ENCODE peak calls at places on chromosomes 7 and 10, in nine cellular contexts. I is lower leg skin; D is progenitor cell of endocrine pancreas; V is CD8-positive, alpha-beta T cell; E is EL; C is non-pigmented ciliary epithelial cell; M is M059J; H is activated naive CD4-positive, alpha-beta T cell; A is OCI-M1. B is an unnamed sample.
A peak's percentile ranks its signal among the peaks of the same experiment; 100 is the strongest.

GRCh38 chr10:2772791-2773644 is 294.3 kb upstream of the PFKP start:
- DNase-seq in A (no peak), D (no peak), M (no peak), V (no peak), C (no peak), E (no peak), I (no peak), H (no peak), B (no peak)

GRCh38 chr10:117373848-117374505 is 1.3 kb downstream of the PDZD8 start:
- DNase-seq in H (no peak), D (no peak), V (no peak), M (peak; percentile 54), E (peak; percentile 59), I (peak; percentile 27), C (no peak), A (peak; percentile 71), B (peak; percentile 52)

GRCh38 chr10:69051303-69051702 is 36.6 kb upstream of the SRGN start:
- DNase-seq in H (no peak), A (no peak), E (peak; percentile 60), D (no peak), M (peak; percentile 42), C (no peak), V (no peak), I (peak; percentile 44), B (no peak)

GRCh38 chr7:155864271-155864985 is 52.2 kb upstream of the SHH start:
- DNase-seq in E (no peak), D (no peak), M (no peak), I (no peak), A (no peak), C (no peak), H (no peak), V (no peak), B (no peak)

GRCh38 chr7:101597941-101598340 is 31.2 kb downstream of the MYL10 start:
- DNase-seq in H (no peak), I (no peak), E (no peak), M (no peak), C (no peak), D (no peak), A (no peak), V (no peak), B (no peak)

GRCh38 chr10:97778452-97779302 is 6.9 kb upstream of the SFRP5 start:
- DNase-seq in M (no peak), A (no peak), V (no peak), D (no peak), I (no peak), H (no peak), E (no peak), C (no peak), B (no peak)

GRCh38 chr10:74558897-74559296 is 267.5 kb upstream of the KAT6B start:
- DNase-seq in V (no peak), D (no peak), C (no peak), M (no peak), A (no peak), E (no peak), I (no peak), H (no peak), B (no peak)

GRCh38 chr7:53466396-53466795 is 431.0 kb downstream of the POM121L12 start:
- DNase-seq in E (no peak), I (no peak), M (no peak), H (no peak), D (no peak), C (no peak), V (no peak), A (no peak), B (no peak)

GRCh38 chr10:6525599-6526160 is 54.4 kb downstream of the PRKCQ start:
- DNase-seq in M (no peak), A (peak; percentile 38), C (no peak), D (no peak), I (no peak), V (no peak), E (no peak), H (no peak), B (no peak)

GRCh38 chr10:49052069-49052468 is 63.3 kb downstream of the VSTM4 start:
- DNase-seq in I (no peak), H (no peak), E (no peak), V (no peak), A (no peak), D (no peak), M (no peak), C (no peak), B (no peak)

GRCh38 chr7:56105508-56105907 is 768 bp downstream of the CHCHD2 start:
- DNase-seq in A (peak; percentile 20), I (no peak), C (peak; percentile 65), D (no peak), V (no peak), E (peak; percentile 79), H (no peak), M (peak; percentile 80), B (peak; percentile 49)

GRCh38 chr10:72087969-72088878 is at the start of gene SPOCK2:
- DNase-seq in E (no peak), I (no peak), A (no peak), H (peak; percentile 25), D (no peak), V (peak; percentile 61), M (no peak), C (no peak), B (peak; percentile 87)

GRCh38 chr7:87702326-87702725 is 74.1 kb downstream of the RUNDC3B start:
- DNase-seq in D (no peak), H (no peak), C (peak; percentile 52), E (peak; percentile 72), A (no peak), V (no peak), I (no peak), M (peak; percentile 82), B (no peak)

GRCh38 chr7:31102151-31102972 is 50.3 kb downstream of the ADCYAP1R1 start:
- DNase-seq in V (no peak), D (no peak), M (no peak), E (no peak), I (no peak), C (no peak), H (no peak), A (no peak), B (no peak)

GRCh38 chr10:75407716-75408511 is 6.3 kb upstream of the ZNF503 start:
- DNase-seq in C (no peak), H (no peak), D (no peak), M (no peak), V (no peak), E (no peak), I (no peak), A (no peak), B (no peak)

GRCh38 chr7:98867271-98867701 is 2.5 kb downstream of the TMEM130 start:
- DNase-seq in C (no peak), E (no peak), I (no peak), D (no peak), A (no peak), M (peak; percentile 36), V (no peak), H (no peak), B (no peak)

GRCh38 chr10:14433147-14433546 is 102.4 kb upstream of the FRMD4A start:
- DNase-seq in H (no peak), C (no peak), D (no peak), I (no peak), V (no peak), A (no peak), M (peak; percentile 39), E (no peak), B (no peak)

GRCh38 chr10:25933653-25934608 is at the start of gene MYO3A:
- DNase-seq in I (no peak), V (no peak), M (no peak), E (no peak), D (peak; percentile 50), C (no peak), A (no peak), H (no peak), B (no peak)

GRCh38 chr7:2864999-2865670 is 21.0 kb upstream of the GNA12 start:
- DNase-seq in C (no peak), D (peak; percentile 60), V (peak; percentile 61), I (no peak), E (peak; percentile 73), H (peak; percentile 47), M (peak; percentile 73), A (peak; percentile 57), B (peak; percentile 83)

GRCh38 chr10:120581496-120581895 is 124.5 kb downstream of the PLPP4 start:
- DNase-seq in M (no peak), H (no peak), I (no peak), E (no peak), V (no peak), A (no peak), C (no peak), D (no peak), B (no peak)

GRCh38 chr7:90965211-90965610 is 299.0 kb upstream of the FZD1 start:
- DNase-seq in V (no peak), M (no peak), I (no peak), C (no peak), D (no peak), A (no peak), E (no peak), H (no peak), B (no peak)

GRCh38 chr10:11154333-11154732 is 136.7 kb downstream of the CELF2 start:
- DNase-seq in E (no peak), C (no peak), A (no peak), H (no peak), I (no peak), D (no peak), M (no peak), V (no peak), B (no peak)

GRCh38 chr7:5630670-5631069 is 150.8 kb downstream of the RNF216 start:
- DNase-seq in D (no peak), V (peak; percentile 25), E (no peak), C (no peak), M (peak; percentile 29), I (no peak), A (no peak), H (no peak), B (no peak)